ENCODE peak calls at places on chromosomes 7 and 10, in six cellular contexts. W is stomach, H is bronchial epithelial cell, R is heart right ventricle, S is pancreas, A is prostate gland. V is an unnamed sample.

GRCh38 chr10:62082729-62083412 is 181.4 kb downstream of the ARID5B start:
- DNase-seq in W (no peak), H (peak; percentile 64), R (no peak), S (no peak), A (no peak), V (no peak)

GRCh38 chr10:113550365-113550764 is 2.5 kb upstream of the HABP2 start:
- DNase-seq in W (no peak), H (peak; percentile 96), R (no peak), S (no peak), A (peak; percentile 16), V (peak; percentile 23)

GRCh38 chr7:105707381-105707780 is 126.1 kb upstream of the EFCAB10 start:
- DNase-seq in W (no peak), H (no peak), R (no peak), S (no peak), A (no peak), V (no peak)

GRCh38 chr10:84191106-84191505 is 3.2 kb upstream of the CDHR1 start:
- DNase-seq in W (no peak), H (no peak), R (no peak), S (no peak), A (no peak), V (no peak)

GRCh38 chr10:80164596-80164995 is 32.1 kb downstream of the PLAC9 start:
- DNase-seq in W (no peak), H (no peak), R (no peak), S (no peak), A (no peak), V (no peak)

GRCh38 chr7:87810726-87811125 is 65.4 kb downstream of the SLC25A40 start:
- DNase-seq in W (no peak), H (no peak), R (no peak), S (no peak), A (no peak), V (no peak)

GRCh38 chr7:122622682-122623081 is 76.2 kb downstream of the RNF133 start:
- DNase-seq in W (no peak), H (no peak), R (no peak), S (no peak), A (no peak), V (no peak)

GRCh38 chr7:16268821-16269768 is 152.2 kb downstream of the CRPPA start:
- DNase-seq in W (no peak), H (peak; percentile 79), R (no peak), S (no peak), A (no peak), V (peak; percentile 11)

GRCh38 chr10:105594301-105594700 is 953.2 kb downstream of the SORCS3 start:
- DNase-seq in W (no peak), H (peak; percentile 74), R (no peak), S (no peak), A (no peak), V (no peak)

GRCh38 chr10:28783089-28783488 is 105.8 kb downstream of the BAMBI start:
- DNase-seq in W (no peak), H (no peak), R (no peak), S (no peak), A (no peak), V (no peak)

GRCh38 chr7:895451-896052 is 19.2 kb downstream of the GET4 start:
- DNase-seq in W (no peak), H (no peak), R (peak; percentile 11), S (no peak), A (no peak), V (no peak)

GRCh38 chr7:51259766-51260165 is 56.8 kb downstream of the COBL start:
- DNase-seq in W (no peak), H (no peak), R (no peak), S (no peak), A (no peak), V (no peak)
- TF ChIP-seq CTCF in W (no peak), H (no peak), R (no peak), S (no peak), A (no peak), V (no peak)

GRCh38 chr10:24000271-24000813 is 208.6 kb upstream of the KIAA1217 start:
- DNase-seq in W (no peak), H (peak; percentile 13), R (no peak), S (no peak), A (no peak), V (peak; percentile 4)

GRCh38 chr10:23999445-23999844 is 209.5 kb upstream of the KIAA1217 start:
- DNase-seq in W (no peak), H (no peak), R (no peak), S (no peak), A (no peak), V (no peak)

DNA sequence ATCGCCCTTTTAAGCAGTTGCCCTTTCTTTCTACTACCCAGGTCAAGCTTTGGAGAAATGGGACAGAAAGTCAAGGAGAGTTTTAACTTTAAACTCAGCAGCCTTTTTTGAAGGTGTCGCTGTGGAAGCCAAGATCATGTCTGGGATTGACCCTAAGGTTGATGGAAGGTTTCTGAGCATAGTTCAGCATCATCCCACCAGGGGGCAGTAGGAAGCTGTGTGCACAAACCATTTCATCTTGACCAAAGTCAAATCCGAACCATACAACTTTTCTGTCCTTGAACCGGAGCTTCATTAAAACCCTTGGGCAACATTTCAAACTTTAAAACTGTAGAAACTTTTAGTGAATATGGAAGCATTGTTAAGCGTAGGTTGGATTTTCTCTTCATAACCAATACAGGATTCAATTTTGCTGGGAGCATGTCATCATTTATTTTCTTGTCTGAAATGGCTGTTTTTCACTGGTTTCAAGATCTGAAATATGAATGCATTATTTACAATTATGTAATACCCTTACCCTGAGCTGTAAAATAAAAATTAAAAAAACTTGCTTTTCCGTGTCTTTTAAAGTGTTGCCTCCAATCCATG is 214.4 kb upstream of the KIAA1217 start:
- DNase-seq in W (peak; percentile 74), H (peak; percentile 61), R (peak; percentile 24), S (peak; percentile 52), A (peak; percentile 75), V (peak; percentile 75)
- TF ChIP-seq CTCF in W (no peak), H (peak; percentile 90), R (peak; percentile 78), S (peak; percentile 88), A (peak; percentile 68), V (peak; percentile 80)

GRCh38 chr10:118047363-118047719 is 600 bp upstream of the RAB11FIP2 start:
- DNase-seq in W (no peak), H (no peak), R (peak; percentile 11), S (peak; percentile 20), A (no peak), V (no peak)

GRCh38 chr10:118045842-118046490 is 775 bp downstream of the RAB11FIP2 start:
- DNase-seq in W (peak; percentile 33), H (peak; percentile 52), R (no peak), S (peak; percentile 44), A (peak; percentile 7), V (peak; percentile 61)

GRCh38 chr10:118045154-118045841 is 1.4 kb downstream of the RAB11FIP2 start:
- DNase-seq in W (no peak), H (no peak), R (no peak), S (no peak), A (no peak), V (no peak)

GRCh38 chr10:118042827-118043242 is 3.9 kb downstream of the RAB11FIP2 start:
- DNase-seq in W (no peak), H (no peak), R (no peak), S (no peak), A (no peak), V (peak; percentile 21)

DNA sequence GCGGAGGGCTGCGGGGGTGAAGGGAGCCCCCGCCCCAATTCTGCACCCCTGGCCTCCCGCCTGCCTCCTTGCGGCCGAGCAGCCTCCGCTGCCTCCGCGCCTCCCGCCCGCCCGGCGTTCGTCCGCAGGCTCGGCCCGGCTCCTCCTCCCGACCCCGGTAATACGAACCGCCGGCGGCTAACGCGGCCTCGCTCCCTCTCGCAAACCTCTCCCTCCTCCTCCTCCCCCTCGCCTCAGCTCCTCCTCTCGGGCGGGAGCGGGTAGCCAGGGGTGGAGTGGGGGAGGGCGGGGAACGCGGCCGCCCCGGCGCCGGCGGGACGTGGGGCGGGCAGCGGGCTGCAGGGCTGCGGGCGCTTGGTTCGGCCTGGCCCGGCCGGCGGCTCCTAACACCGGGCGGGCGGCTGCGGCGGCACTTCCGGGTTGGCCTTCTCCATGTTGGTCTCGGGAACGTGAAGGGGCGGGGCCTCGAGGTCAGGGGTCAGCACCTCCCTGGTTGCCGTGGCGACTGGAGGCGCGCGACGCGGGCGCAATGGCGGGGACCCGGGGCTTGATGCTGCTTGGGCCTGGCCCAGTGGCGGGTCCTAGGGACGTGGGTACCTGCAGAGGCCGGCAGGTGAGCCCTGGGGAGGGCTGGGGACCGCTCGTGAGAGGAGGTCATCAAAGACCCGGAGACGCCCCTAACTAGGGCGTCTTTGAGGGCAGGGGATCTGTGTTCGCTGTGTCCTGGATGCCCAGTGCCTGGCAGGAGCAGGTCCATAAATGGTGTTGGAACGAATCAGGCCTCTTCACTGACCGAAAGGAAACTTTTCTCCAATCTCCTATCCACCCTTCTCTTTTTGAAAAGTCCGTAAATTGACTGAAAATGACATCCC is at the start of gene RAB11FIP2:
- DNase-seq in W (peak; percentile 97), H (peak; percentile 62), R (peak; percentile 97), S (peak; percentile 97), A (peak; percentile 94), V (peak; percentile 91)
- TF ChIP-seq CTCF in W (no peak), H (peak; percentile 1), R (no peak), S (no peak), A (no peak), V (no peak)

DNA sequence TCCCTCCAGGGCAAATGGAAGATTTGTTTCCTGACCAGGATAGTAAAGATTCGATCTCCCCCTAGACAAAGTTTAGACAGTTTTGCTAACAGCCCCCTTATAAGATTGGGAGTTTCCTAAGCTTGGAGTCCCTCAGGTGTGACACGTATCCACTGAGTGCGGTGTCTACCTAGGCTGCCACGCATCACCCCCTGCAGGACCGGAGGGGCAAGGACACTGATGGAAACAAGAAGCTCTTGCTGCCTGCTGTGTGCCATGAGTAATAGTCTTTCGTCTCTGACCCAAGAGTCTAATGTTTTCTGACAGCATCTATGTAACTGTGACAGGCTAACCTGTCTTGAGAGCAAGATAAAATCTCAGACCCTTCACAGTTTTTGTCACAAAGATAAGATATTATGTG is 173.5 kb downstream of the SEMA3E start:
- DNase-seq in W (no peak), H (no peak), R (no peak), S (no peak), A (no peak), V (peak; percentile 10)
- TF ChIP-seq CTCF in W (no peak), H (no peak), R (no peak), S (no peak), A (no peak), V (no peak)

GRCh38 chr10:123154092-123154942 is at the start of gene BUB3:
- DNase-seq in W (peak; percentile 98), H (peak; percentile 99), R (peak; percentile 96), S (peak; percentile 99), A (peak; percentile 99), V (peak; percentile 99)
- TF ChIP-seq CTCF in W (no peak), H (peak; percentile 12), R (no peak), S (no peak), A (no peak), V (no peak)

DNA sequence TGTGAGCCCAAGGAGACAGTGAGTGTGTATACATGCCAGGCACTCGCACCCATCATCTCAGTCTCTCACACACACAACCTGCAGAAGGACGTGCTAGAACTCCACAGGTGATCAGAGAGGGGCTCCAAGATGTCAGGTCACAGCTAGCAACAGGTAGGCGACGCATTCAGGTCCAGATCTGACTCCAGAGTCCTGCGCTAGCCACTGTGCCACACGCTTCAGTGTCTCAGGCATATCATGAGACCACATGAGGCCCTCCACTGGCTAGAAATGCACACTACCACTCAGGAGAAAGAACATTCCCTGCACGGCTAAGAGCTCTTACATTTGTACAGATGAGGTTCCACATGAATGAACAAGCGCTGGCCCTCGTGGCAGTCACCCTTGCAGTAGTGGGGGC is 11.5 kb downstream of the AKR1B1 start:
- DNase-seq in W (no peak), H (no peak), R (no peak), S (no peak), A (no peak), V (no peak)
- TF ChIP-seq CTCF in W (no peak), H (no peak), R (no peak), S (no peak), A (no peak), V (no peak)